ENCODE peak calls at places on chromosome 3, in ten cellular contexts. One of them, this sample, is unnamed.
A peak's percentile ranks its signal among the peaks of the same experiment; 100 is the strongest.

GRCh38 chr3:124174910-124175874 is 183.3 kb upstream of the ROPN1 start:
- DNase-seq in heart left ventricle: no peak
- DNase-seq in AG09309: no peak
- DNase-seq in foreskin fibroblast: no peak
- DNase-seq in OCI-LY7: no peak
- DNase-seq in AG10803: no peak
- DNase-seq in bronchial epithelial cell: no peak
- DNase-seq in fibroblast of lung: no peak
- DNase-seq in CD8-positive, alpha-beta T cell: no peak
- DNase-seq in brain microvascular endothelial cell: no peak
- DNase-seq in this sample: no peak

GRCh38 chr3:8548502-8549300 is 47.1 kb downstream of the LMCD1 start:
- DNase-seq in heart left ventricle: no peak
- DNase-seq in AG09309: no peak
- DNase-seq in foreskin fibroblast: no peak
- DNase-seq in OCI-LY7: no peak
- DNase-seq in AG10803: no peak
- DNase-seq in bronchial epithelial cell: no peak
- DNase-seq in fibroblast of lung: no peak
- DNase-seq in CD8-positive, alpha-beta T cell: no peak
- DNase-seq in brain microvascular endothelial cell: no peak
- DNase-seq in this sample: no peak

GRCh38 chr3:42263354-42264346 is 2.3 kb downstream of the CCK start:
- DNase-seq in heart left ventricle: no peak
- DNase-seq in AG09309: no peak
- DNase-seq in foreskin fibroblast: peak; percentile 53
- DNase-seq in OCI-LY7: no peak
- DNase-seq in AG10803: no peak
- DNase-seq in bronchial epithelial cell: peak; percentile 16
- DNase-seq in fibroblast of lung: no peak
- DNase-seq in CD8-positive, alpha-beta T cell: no peak
- DNase-seq in brain microvascular endothelial cell: no peak
- DNase-seq in this sample: no peak

GRCh38 chr3:9884555-9885165 is 4.6 kb upstream of the CIDEC start:
- DNase-seq in heart left ventricle: no peak
- DNase-seq in AG09309: peak; percentile 61
- DNase-seq in foreskin fibroblast: peak; percentile 92
- DNase-seq in OCI-LY7: no peak
- DNase-seq in AG10803: peak; percentile 77
- DNase-seq in bronchial epithelial cell: peak; percentile 90
- DNase-seq in fibroblast of lung: peak; percentile 77
- DNase-seq in CD8-positive, alpha-beta T cell: no peak
- DNase-seq in brain microvascular endothelial cell: peak; percentile 92
- DNase-seq in this sample: no peak

GRCh38 chr3:141052570-141053069 is 1.5 kb downstream of the SPSB4 start:
- DNase-seq in heart left ventricle: peak; percentile 42
- DNase-seq in AG09309: no peak
- DNase-seq in foreskin fibroblast: no peak
- DNase-seq in OCI-LY7: no peak
- DNase-seq in AG10803: no peak
- DNase-seq in bronchial epithelial cell: no peak
- DNase-seq in fibroblast of lung: no peak
- DNase-seq in CD8-positive, alpha-beta T cell: no peak
- DNase-seq in brain microvascular endothelial cell: no peak
- DNase-seq in this sample: no peak

GRCh38 chr3:183369626-183370025 is 58.8 kb downstream of the MCF2L2 start:
- DNase-seq in heart left ventricle: no peak
- DNase-seq in AG09309: no peak
- DNase-seq in foreskin fibroblast: peak; percentile 45
- DNase-seq in OCI-LY7: no peak
- DNase-seq in AG10803: no peak
- DNase-seq in bronchial epithelial cell: peak; percentile 40
- DNase-seq in fibroblast of lung: peak; percentile 63
- DNase-seq in CD8-positive, alpha-beta T cell: no peak
- DNase-seq in brain microvascular endothelial cell: no peak
- DNase-seq in this sample: no peak

GRCh38 chr3:40719660-40720287 is 195.0 kb downstream of the ZNF621 start:
- DNase-seq in heart left ventricle: no peak
- DNase-seq in AG09309: no peak
- DNase-seq in foreskin fibroblast: peak; percentile 1
- DNase-seq in OCI-LY7: no peak
- DNase-seq in AG10803: no peak
- DNase-seq in bronchial epithelial cell: peak; percentile 52
- DNase-seq in fibroblast of lung: no peak
- DNase-seq in CD8-positive, alpha-beta T cell: no peak
- DNase-seq in brain microvascular endothelial cell: no peak
- DNase-seq in this sample: no peak

GRCh38 chr3:149572796-149573414 is 84.9 kb downstream of the WWTR1 start:
- DNase-seq in heart left ventricle: no peak
- DNase-seq in AG09309: no peak
- DNase-seq in foreskin fibroblast: peak; percentile 90
- DNase-seq in OCI-LY7: no peak
- DNase-seq in AG10803: peak; percentile 74
- DNase-seq in bronchial epithelial cell: peak; percentile 86
- DNase-seq in fibroblast of lung: peak; percentile 83
- DNase-seq in CD8-positive, alpha-beta T cell: no peak
- DNase-seq in brain microvascular endothelial cell: peak; percentile 74
- DNase-seq in this sample: no peak

GRCh38 chr3:49217688-49218470 is 46.5 kb downstream of the KLHDC8B start:
- DNase-seq in heart left ventricle: peak; percentile 45
- DNase-seq in AG09309: no peak
- DNase-seq in foreskin fibroblast: peak; percentile 7
- DNase-seq in OCI-LY7: no peak
- DNase-seq in AG10803: no peak
- DNase-seq in bronchial epithelial cell: no peak
- DNase-seq in fibroblast of lung: no peak
- DNase-seq in CD8-positive, alpha-beta T cell: no peak
- DNase-seq in brain microvascular endothelial cell: no peak
- DNase-seq in this sample: no peak

GRCh38 chr3:115960799-115961198 is 337.5 kb downstream of the GAP43 start:
- DNase-seq in heart left ventricle: no peak
- DNase-seq in AG09309: no peak
- DNase-seq in foreskin fibroblast: peak; percentile 4
- DNase-seq in OCI-LY7: no peak
- DNase-seq in AG10803: no peak
- DNase-seq in bronchial epithelial cell: no peak
- DNase-seq in fibroblast of lung: no peak
- DNase-seq in CD8-positive, alpha-beta T cell: no peak
- DNase-seq in brain microvascular endothelial cell: no peak
- DNase-seq in this sample: no peak

GRCh38 chr3:49098910-49099630 is 5.2 kb upstream of the QRICH1 start:
- DNase-seq in heart left ventricle: no peak
- DNase-seq in AG09309: no peak
- DNase-seq in foreskin fibroblast: no peak
- DNase-seq in OCI-LY7: no peak
- DNase-seq in AG10803: no peak
- DNase-seq in bronchial epithelial cell: no peak
- DNase-seq in fibroblast of lung: no peak
- DNase-seq in CD8-positive, alpha-beta T cell: no peak
- DNase-seq in brain microvascular endothelial cell: no peak
- DNase-seq in this sample: no peak

GRCh38 chr3:31218082-31218481 is 314.6 kb upstream of the STT3B start:
- DNase-seq in heart left ventricle: no peak
- DNase-seq in AG09309: no peak
- DNase-seq in foreskin fibroblast: no peak
- DNase-seq in OCI-LY7: no peak
- DNase-seq in AG10803: no peak
- DNase-seq in bronchial epithelial cell: no peak
- DNase-seq in fibroblast of lung: no peak
- DNase-seq in CD8-positive, alpha-beta T cell: no peak
- DNase-seq in brain microvascular endothelial cell: no peak
- DNase-seq in this sample: no peak
- H3K4me3 ChIP-seq in heart left ventricle: no peak overlapping the region
- H3K4me3 ChIP-seq in AG09309: no peak overlapping the region
- H3K4me3 ChIP-seq in foreskin fibroblast: no peak overlapping the region
- H3K4me3 ChIP-seq in OCI-LY7: no peak overlapping the region
- H3K4me3 ChIP-seq in AG10803: no peak overlapping the region
- H3K4me3 ChIP-seq in bronchial epithelial cell: no peak overlapping the region
- H3K4me3 ChIP-seq in fibroblast of lung: no peak overlapping the region
- H3K4me3 ChIP-seq in CD8-positive, alpha-beta T cell: no peak overlapping the region
- H3K4me3 ChIP-seq in brain microvascular endothelial cell: no peak overlapping the region
- H3K4me3 ChIP-seq in this sample: no peak overlapping the region

GRCh38 chr3:134681527-134681910 is 30.7 kb upstream of the KY start:
- DNase-seq in heart left ventricle: no peak
- DNase-seq in AG09309: no peak
- DNase-seq in foreskin fibroblast: no peak
- DNase-seq in OCI-LY7: no peak
- DNase-seq in AG10803: peak; percentile 54
- DNase-seq in bronchial epithelial cell: no peak
- DNase-seq in fibroblast of lung: no peak
- DNase-seq in CD8-positive, alpha-beta T cell: no peak
- DNase-seq in brain microvascular endothelial cell: no peak
- DNase-seq in this sample: no peak

GRCh38 chr3:134680796-134681526 is 30.1 kb upstream of the KY start:
- DNase-seq in heart left ventricle: no peak
- DNase-seq in AG09309: no peak
- DNase-seq in foreskin fibroblast: no peak
- DNase-seq in OCI-LY7: no peak
- DNase-seq in AG10803: no peak
- DNase-seq in bronchial epithelial cell: no peak
- DNase-seq in fibroblast of lung: no peak
- DNase-seq in CD8-positive, alpha-beta T cell: no peak
- DNase-seq in brain microvascular endothelial cell: no peak
- DNase-seq in this sample: no peak

GRCh38 chr3:134677987-134678308 is 27.1 kb upstream of the KY start:
- DNase-seq in heart left ventricle: no peak
- DNase-seq in AG09309: no peak
- DNase-seq in foreskin fibroblast: no peak
- DNase-seq in OCI-LY7: no peak
- DNase-seq in AG10803: no peak
- DNase-seq in bronchial epithelial cell: no peak
- DNase-seq in fibroblast of lung: no peak
- DNase-seq in CD8-positive, alpha-beta T cell: no peak
- DNase-seq in brain microvascular endothelial cell: no peak
- DNase-seq in this sample: no peak

GRCh38 chr3:134675726-134676252 is 25.0 kb upstream of the KY start:
- DNase-seq in heart left ventricle: no peak
- DNase-seq in AG09309: no peak
- DNase-seq in foreskin fibroblast: peak; percentile 21
- DNase-seq in OCI-LY7: no peak
- DNase-seq in AG10803: no peak
- DNase-seq in bronchial epithelial cell: peak; percentile 61
- DNase-seq in fibroblast of lung: no peak
- DNase-seq in CD8-positive, alpha-beta T cell: no peak
- DNase-seq in brain microvascular endothelial cell: peak; percentile 28
- DNase-seq in this sample: no peak

DNA sequence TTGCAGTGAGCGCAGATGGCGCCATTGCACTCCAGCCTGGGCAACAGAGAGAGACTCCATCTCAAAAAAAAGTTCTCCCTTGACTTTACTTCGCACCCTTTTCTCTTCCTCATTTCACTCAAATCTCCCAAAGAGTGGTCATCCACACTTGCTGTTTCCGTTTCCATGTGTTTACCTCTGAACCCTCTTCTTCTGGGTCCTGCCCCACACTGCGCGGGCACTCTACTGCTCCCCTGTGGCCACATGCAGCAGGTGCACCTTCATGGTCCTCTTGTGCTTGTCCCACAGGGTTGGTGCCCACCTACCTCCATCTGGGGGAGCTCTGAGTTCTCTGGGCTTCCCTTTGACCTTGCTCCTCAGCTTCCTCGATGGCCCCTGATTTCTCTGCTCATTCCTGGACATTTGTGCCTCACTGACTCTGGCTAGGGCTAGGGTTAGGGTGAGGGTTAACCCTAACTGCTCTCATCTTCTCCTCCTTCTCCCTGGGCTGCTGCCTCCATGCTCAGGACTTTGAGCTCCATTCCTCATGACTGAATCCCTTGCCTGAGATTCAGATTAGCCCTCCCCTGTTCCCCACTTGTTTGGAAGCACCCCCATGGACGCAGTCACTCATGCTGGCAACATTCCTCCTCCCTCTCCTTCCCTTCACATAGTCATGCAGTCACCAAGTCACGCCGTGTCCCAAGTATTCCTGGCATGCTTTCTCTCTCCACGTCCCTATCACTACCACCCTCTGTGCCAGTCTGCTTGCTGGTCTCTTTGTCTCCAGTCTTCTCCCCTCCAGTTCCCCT is 26.6 kb upstream of the KY start:
- DNase-seq in heart left ventricle: peak; percentile 71
- DNase-seq in AG09309: no peak
- DNase-seq in foreskin fibroblast: no peak
- DNase-seq in OCI-LY7: peak; percentile 23
- DNase-seq in AG10803: no peak
- DNase-seq in bronchial epithelial cell: no peak
- DNase-seq in fibroblast of lung: no peak
- DNase-seq in CD8-positive, alpha-beta T cell: no peak
- DNase-seq in brain microvascular endothelial cell: no peak
- DNase-seq in this sample: no peak
- TF ChIP-seq CTCF in heart left ventricle: peak; percentile 58
- TF ChIP-seq CTCF in AG09309: peak; percentile 53
- TF ChIP-seq CTCF in foreskin fibroblast: peak; percentile 17
- TF ChIP-seq CTCF in OCI-LY7: peak; percentile 73
- TF ChIP-seq CTCF in AG10803: peak; percentile 45
- TF ChIP-seq CTCF in bronchial epithelial cell: peak; percentile 44
- TF ChIP-seq CTCF in fibroblast of lung: peak; percentile 31
- TF ChIP-seq CTCF in CD8-positive, alpha-beta T cell: no peak
- TF ChIP-seq CTCF in brain microvascular endothelial cell: peak; percentile 67
- TF ChIP-seq CTCF in this sample: peak; percentile 42

DNA sequence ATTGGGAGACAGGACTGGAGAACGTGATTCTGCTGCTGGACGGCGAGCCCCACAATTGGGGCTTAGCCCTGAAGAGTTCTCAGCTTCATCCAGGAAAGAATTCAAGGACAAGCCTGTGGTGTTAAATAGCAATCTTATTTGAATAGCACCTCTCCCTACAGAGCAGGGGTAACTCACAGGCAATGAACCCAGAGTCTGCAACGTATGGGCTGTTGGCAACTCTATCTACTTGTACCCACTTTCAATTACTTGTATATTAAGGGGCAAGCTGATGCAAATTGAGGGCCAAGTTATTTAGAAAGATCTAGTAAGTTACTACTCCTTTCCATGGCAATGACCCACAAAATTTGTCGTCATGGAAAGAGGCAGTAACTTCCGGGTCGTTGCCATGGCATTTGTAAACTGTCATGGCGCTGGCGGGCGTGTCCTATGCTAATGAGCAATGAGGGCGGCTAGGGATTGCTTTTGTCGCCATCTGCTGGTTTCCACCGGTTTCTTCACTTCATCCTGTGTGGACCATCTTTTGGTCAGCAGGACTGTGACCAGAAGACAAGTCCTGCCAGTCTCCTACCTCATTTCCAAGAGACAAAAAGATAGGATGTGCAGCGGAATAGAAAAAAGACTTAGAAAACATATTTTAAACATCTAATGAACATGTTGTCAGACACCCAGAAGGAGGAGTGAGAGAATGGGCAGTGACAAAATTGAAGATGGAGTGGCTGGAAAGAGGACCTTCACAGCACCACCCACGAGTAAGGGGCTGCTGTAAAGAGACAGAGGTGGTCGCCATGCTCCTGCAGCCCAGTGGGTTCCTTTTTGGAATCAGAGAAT is 45.8 kb upstream of the SH3BP5 start:
- DNase-seq in heart left ventricle: peak; percentile 95
- DNase-seq in AG09309: peak; percentile 88
- DNase-seq in foreskin fibroblast: peak; percentile 95
- DNase-seq in OCI-LY7: peak; percentile 97
- DNase-seq in AG10803: peak; percentile 92
- DNase-seq in bronchial epithelial cell: peak; percentile 85
- DNase-seq in fibroblast of lung: peak; percentile 95
- DNase-seq in CD8-positive, alpha-beta T cell: peak; percentile 88
- DNase-seq in brain microvascular endothelial cell: peak; percentile 97
- DNase-seq in this sample: peak; percentile 92
- H3K4me3 ChIP-seq in heart left ventricle: peak overlapping the region; percentile 0
- H3K4me3 ChIP-seq in AG09309: no peak overlapping the region
- H3K4me3 ChIP-seq in foreskin fibroblast: no peak overlapping the region
- H3K4me3 ChIP-seq in OCI-LY7: no peak overlapping the region
- H3K4me3 ChIP-seq in AG10803: no peak overlapping the region
- H3K4me3 ChIP-seq in bronchial epithelial cell: no peak overlapping the region
- H3K4me3 ChIP-seq in fibroblast of lung: no peak overlapping the region
- H3K4me3 ChIP-seq in CD8-positive, alpha-beta T cell: no peak overlapping the region
- H3K4me3 ChIP-seq in brain microvascular endothelial cell: no peak overlapping the region
- H3K4me3 ChIP-seq in this sample: no peak overlapping the region

GRCh38 chr3:196788509-196788908 is 48.9 kb downstream of the PAK2 start:
- DNase-seq in heart left ventricle: no peak
- DNase-seq in AG09309: no peak
- DNase-seq in foreskin fibroblast: no peak
- DNase-seq in OCI-LY7: no peak
- DNase-seq in AG10803: no peak
- DNase-seq in bronchial epithelial cell: no peak
- DNase-seq in fibroblast of lung: no peak
- DNase-seq in CD8-positive, alpha-beta T cell: no peak
- DNase-seq in brain microvascular endothelial cell: peak; percentile 23
- DNase-seq in this sample: no peak
- TF ChIP-seq CTCF in heart left ventricle: no peak
- TF ChIP-seq CTCF in AG09309: no peak
- TF ChIP-seq CTCF in foreskin fibroblast: no peak
- TF ChIP-seq CTCF in OCI-LY7: no peak
- TF ChIP-seq CTCF in AG10803: no peak
- TF ChIP-seq CTCF in bronchial epithelial cell: no peak
- TF ChIP-seq CTCF in fibroblast of lung: no peak
- TF ChIP-seq CTCF in CD8-positive, alpha-beta T cell: no peak
- TF ChIP-seq CTCF in brain microvascular endothelial cell: no peak
- TF ChIP-seq CTCF in this sample: no peak

This sample was measured in astrocyte of the cerebellum.